ENCODE peak calls at places on chromosomes 13 and 19, in four cellular contexts. One of them, this sample, is unnamed.
A peak's percentile ranks its signal among the peaks of the same experiment; 100 is the strongest.

GRCh38 chr13:75318138-75318833 is 163.7 kb downstream of the TBC1D4 start:
- DNase-seq in HCT116: no peak
- DNase-seq in GM12878: no peak
- DNase-seq in K562: no peak
- DNase-seq in this sample: no peak

GRCh38 chr13:24181991-24182702 is 21.6 kb downstream of the SPATA13 start:
- DNase-seq in GM12878: no peak
- DNase-seq in K562: no peak
- DNase-seq in HCT116: no peak
- DNase-seq in this sample: no peak

GRCh38 chr19:13505164-13505695 is 1.0 kb downstream of the CACNA1A start:
- DNase-seq in HCT116: no peak
- DNase-seq in K562: no peak
- DNase-seq in GM12878: no peak
- DNase-seq in this sample: no peak

GRCh38 chr19:5522106-5522505 is 45.6 kb downstream of the TINCR start:
- DNase-seq in GM12878: no peak
- DNase-seq in K562: no peak
- DNase-seq in HCT116: no peak
- DNase-seq in this sample: no peak

GRCh38 chr13:52780092-52780491 is 40.5 kb upstream of the CNMD start:
- DNase-seq in GM12878: no peak
- DNase-seq in HCT116: no peak
- DNase-seq in K562: no peak
- DNase-seq in this sample: no peak

GRCh38 chr13:111853766-111854165 is 213.2 kb upstream of the SOX1 start:
- DNase-seq in K562: no peak
- DNase-seq in HCT116: no peak
- DNase-seq in GM12878: no peak
- DNase-seq in this sample: no peak

GRCh38 chr13:40207110-40207478 is 459.3 kb downstream of the FOXO1 start:
- DNase-seq in HCT116: no peak
- DNase-seq in GM12878: peak; percentile 74
- DNase-seq in K562: no peak
- DNase-seq in this sample: no peak

GRCh38 chr13:66501187-66501586 is 728.9 kb downstream of the PCDH9 start:
- DNase-seq in K562: no peak
- DNase-seq in HCT116: no peak
- DNase-seq in GM12878: no peak
- DNase-seq in this sample: no peak

GRCh38 chr13:64482373-64482772 is 2747.8 kb downstream of the PCDH9 start:
- DNase-seq in HCT116: no peak
- DNase-seq in GM12878: no peak
- DNase-seq in K562: no peak
- DNase-seq in this sample: no peak

GRCh38 chr19:35006999-35007365 is 6.9 kb downstream of the GRAMD1A start:
- DNase-seq in GM12878: no peak
- DNase-seq in HCT116: no peak
- DNase-seq in K562: no peak
- DNase-seq in this sample: no peak

GRCh38 chr19:35008891-35009341 is 8.8 kb downstream of the GRAMD1A start:
- DNase-seq in HCT116: no peak
- DNase-seq in K562: no peak
- DNase-seq in GM12878: no peak
- DNase-seq in this sample: no peak

GRCh38 chr19:35005256-35005977 is 5.3 kb downstream of the GRAMD1A start:
- DNase-seq in K562: no peak
- DNase-seq in HCT116: no peak
- DNase-seq in GM12878: no peak
- DNase-seq in this sample: no peak

GRCh38 chr19:35004517-35005255 is 4.6 kb downstream of the GRAMD1A start:
- DNase-seq in K562: no peak
- DNase-seq in GM12878: no peak
- DNase-seq in HCT116: no peak
- DNase-seq in this sample: no peak

DNA sequence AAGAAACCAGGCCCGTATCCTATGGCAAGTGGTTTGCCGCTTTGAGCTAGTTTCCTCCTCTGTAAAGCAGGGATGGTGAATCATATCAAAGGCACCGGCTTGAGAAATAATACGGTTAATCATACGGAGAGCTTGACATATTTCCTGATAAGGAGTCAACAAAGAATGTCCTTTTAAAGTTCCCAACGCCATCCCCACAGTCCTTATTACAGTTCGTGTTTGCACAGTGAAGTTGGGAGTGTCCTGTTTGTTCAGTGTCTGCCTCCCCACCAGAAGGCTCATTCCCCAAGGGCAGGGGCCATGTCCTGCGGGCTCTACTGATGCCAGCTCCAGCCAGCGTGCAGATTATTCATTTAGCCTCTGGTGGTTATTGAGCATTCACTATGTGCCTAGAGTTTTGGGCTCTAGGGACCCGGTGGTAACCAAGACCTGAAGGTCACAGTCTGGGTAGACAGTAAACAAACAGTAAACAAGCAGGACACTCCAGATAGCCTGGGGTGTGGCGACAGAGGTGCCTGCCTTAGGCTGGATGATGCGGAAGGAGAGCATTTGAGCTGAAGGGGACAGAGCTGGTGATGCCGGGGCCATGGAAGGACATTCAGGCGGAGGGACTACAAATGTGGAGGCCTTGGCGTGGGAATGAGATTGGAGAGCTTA is 6.3 kb downstream of the GRAMD1A start:
- DNase-seq in K562: no peak
- DNase-seq in GM12878: no peak
- DNase-seq in HCT116: no peak
- DNase-seq in this sample: peak; percentile 87
- TF ChIP-seq POLR2AphosphoS5 in K562: no peak
- TF ChIP-seq POLR2AphosphoS5 in GM12878: no peak
- TF ChIP-seq POLR2AphosphoS5 in HCT116: no peak
- TF ChIP-seq POLR2AphosphoS5 in this sample: peak; percentile 55

GRCh38 chr19:47542030-47542475 is 27.2 kb upstream of the NAPA start:
- DNase-seq in K562: no peak
- DNase-seq in HCT116: no peak
- DNase-seq in GM12878: no peak
- DNase-seq in this sample: no peak
- TF ChIP-seq MAX in K562: no peak
- TF ChIP-seq MAX in HCT116: no peak
- TF ChIP-seq MAX in GM12878: no peak
- TF ChIP-seq MAX in this sample: no peak

GRCh38 chr13:113022391-113023216 is 53.6 kb downstream of the MCF2L start:
- DNase-seq in HCT116: no peak
- DNase-seq in K562: no peak
- DNase-seq in GM12878: no peak
- DNase-seq in this sample: peak; percentile 7
- H3K4me2 ChIP-seq in HCT116: peak overlapping the region; percentile 52
- H3K4me2 ChIP-seq in K562: no peak overlapping the region
- H3K4me2 ChIP-seq in GM12878: no peak overlapping the region
- H3K4me2 ChIP-seq in this sample: peak overlapping the region; percentile 74

GRCh38 chr19:50341091-50341564 is 12.0 kb upstream of the KCNC3 start:
- DNase-seq in HCT116: no peak
- DNase-seq in GM12878: peak; percentile 96
- DNase-seq in K562: no peak
- DNase-seq in this sample: no peak
- TF ChIP-seq POLR2AphosphoS5 in HCT116: no peak
- TF ChIP-seq POLR2AphosphoS5 in GM12878: peak; percentile 54
- TF ChIP-seq POLR2AphosphoS5 in K562: no peak
- TF ChIP-seq POLR2AphosphoS5 in this sample: no peak

DNA sequence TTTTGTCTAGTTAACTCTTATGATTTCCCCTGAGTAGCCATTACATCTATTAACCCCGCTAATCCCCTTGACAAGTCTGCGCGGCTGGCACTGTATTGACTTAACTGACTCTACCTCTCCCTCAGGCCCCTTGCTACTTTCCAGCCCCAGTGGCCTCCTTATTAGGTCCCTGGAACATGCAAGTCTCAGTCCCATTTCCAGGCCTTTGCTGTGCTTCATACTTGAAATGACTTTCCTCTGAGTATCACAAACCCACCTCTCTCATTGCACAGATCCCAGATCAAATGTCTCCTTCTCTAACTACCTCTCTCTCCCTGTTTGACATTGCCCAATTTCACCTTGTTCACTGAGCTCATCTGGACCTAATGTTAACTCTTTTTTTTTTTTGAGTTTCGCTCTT is 13.2 kb downstream of the SPACA6 start:
- DNase-seq in HCT116: no peak
- DNase-seq in K562: no peak
- DNase-seq in GM12878: no peak
- DNase-seq in this sample: no peak
- TF ChIP-seq MAX in HCT116: no peak
- TF ChIP-seq MAX in K562: no peak
- TF ChIP-seq MAX in GM12878: no peak
- TF ChIP-seq MAX in this sample: no peak

GRCh38 chr13:106626473-106626872 is 58.5 kb upstream of the ARGLU1 start:
- DNase-seq in HCT116: no peak
- DNase-seq in K562: no peak
- DNase-seq in GM12878: no peak
- DNase-seq in this sample: no peak

GRCh38 chr13:106619688-106620555 is 52.0 kb upstream of the ARGLU1 start:
- DNase-seq in GM12878: peak; percentile 2
- DNase-seq in HCT116: peak; percentile 44
- DNase-seq in K562: peak; percentile 36
- DNase-seq in this sample: peak; percentile 61

GRCh38 chr13:106621833-106622232 is 53.9 kb upstream of the ARGLU1 start:
- DNase-seq in GM12878: no peak
- DNase-seq in HCT116: no peak
- DNase-seq in K562: no peak
- DNase-seq in this sample: no peak

GRCh38 chr13:106625578-106625977 is 57.6 kb upstream of the ARGLU1 start:
- DNase-seq in HCT116: no peak
- DNase-seq in GM12878: no peak
- DNase-seq in K562: no peak
- DNase-seq in this sample: no peak

GRCh38 chr13:106623799-106624198 is 55.9 kb upstream of the ARGLU1 start:
- DNase-seq in GM12878: no peak
- DNase-seq in K562: no peak
- DNase-seq in HCT116: no peak
- DNase-seq in this sample: peak; percentile 5
- H3K4me2 ChIP-seq in GM12878: no peak overlapping the region
- H3K4me2 ChIP-seq in K562: no peak overlapping the region
- H3K4me2 ChIP-seq in HCT116: no peak overlapping the region
- H3K4me2 ChIP-seq in this sample: no peak overlapping the region

GRCh38 chr19:18291590-18292459 is 10.4 kb upstream of the JUND start:
- DNase-seq in GM12878: no peak
- DNase-seq in K562: peak; percentile 97
- DNase-seq in HCT116: no peak
- DNase-seq in this sample: peak; percentile 72
- TF ChIP-seq POLR2AphosphoS5 in GM12878: peak; percentile 52
- TF ChIP-seq POLR2AphosphoS5 in K562: peak; percentile 59
- TF ChIP-seq POLR2AphosphoS5 in HCT116: peak; percentile 60
- TF ChIP-seq POLR2AphosphoS5 in this sample: peak; percentile 10